ENCODE peak calls at places on chromosomes 7 and 10, in seven cellular contexts. M, S, Z, O, U, R and W are unnamed samples.

GRCh38 chr10:12800302-12800701 is 201.2 kb downstream of the CCDC3 start:
- DNase-seq in M (no peak), S (no peak), Z (no peak), O (no peak), U (no peak), R (no peak), W (no peak)

GRCh38 chr7:130899071-130899451 is 165.1 kb upstream of the KLF14 start:
- DNase-seq in M (no peak), S (no peak), Z (no peak), O (no peak), U (no peak), R (no peak), W (no peak)

GRCh38 chr10:49446031-49446430 is 50.1 kb upstream of the DRGX start:
- DNase-seq in M (no peak), S (no peak), Z (no peak), O (peak), U (no peak), R (no peak), W (no peak)

GRCh38 chr7:42128703-42129102 is 108.3 kb downstream of the GLI3 start:
- DNase-seq in M (no peak), S (peak), Z (no peak), O (peak), U (no peak), R (no peak), W (no peak)

GRCh38 chr7:24365606-24366005 is 81.6 kb downstream of the NPY start:
- DNase-seq in M (no peak), S (no peak), Z (no peak), O (no peak), U (no peak), R (no peak), W (no peak)

GRCh38 chr10:70331486-70332268 is 47.9 kb upstream of the NPFFR1 start:
- DNase-seq in M (peak), S (no peak), Z (no peak), O (peak), U (no peak), R (peak), W (peak)

GRCh38 chr10:111967547-111967946 is 216.0 kb downstream of the GPAM start:
- DNase-seq in M (no peak), S (no peak), Z (no peak), O (no peak), U (no peak), R (no peak), W (no peak)

GRCh38 chr10:11303671-11304170 is 286.0 kb downstream of the CELF2 start:
- DNase-seq in M (no peak), S (no peak), Z (no peak), O (no peak), U (no peak), R (no peak), W (no peak)

GRCh38 chr10:108957681-108958080 is 965.6 kb downstream of the XPNPEP1 start:
- DNase-seq in M (no peak), S (no peak), Z (no peak), O (no peak), U (no peak), R (no peak), W (no peak)

GRCh38 chr7:18961997-18962396 is 155.4 kb downstream of the TWIST1 start:
- DNase-seq in M (no peak), S (no peak), Z (no peak), O (peak), U (no peak), R (no peak), W (no peak)

GRCh38 chr7:139075031-139075652 is 34.4 kb downstream of the ZC3HAV1 start:
- DNase-seq in M (peak), S (peak), Z (no peak), O (peak), U (no peak), R (peak), W (peak)

GRCh38 chr7:121076350-121077164 is 88.0 kb downstream of the CPED1 start:
- DNase-seq in M (no peak), S (no peak), Z (no peak), O (peak), U (no peak), R (no peak), W (peak)

GRCh38 chr10:22436526-22436892 is 91.2 kb downstream of the SPAG6 start:
- DNase-seq in M (no peak), S (no peak), Z (peak), O (no peak), U (peak), R (no peak), W (no peak)

GRCh38 chr10:114068054-114068707 is 24.5 kb downstream of the ADRB1 start:
- DNase-seq in M (no peak), S (no peak), Z (no peak), O (no peak), U (no peak), R (no peak), W (no peak)

GRCh38 chr7:231030-231857 is 38.9 kb downstream of the FAM20C start:
- DNase-seq in M (no peak), S (no peak), Z (no peak), O (no peak), U (no peak), R (no peak), W (no peak)

GRCh38 chr10:61682323-61682722 is 19.6 kb downstream of the CABCOCO1 start:
- DNase-seq in M (no peak), S (no peak), Z (no peak), O (peak), U (no peak), R (no peak), W (no peak)

GRCh38 chr7:20491286-20491685 is 124.2 kb upstream of the ABCB5 start:
- DNase-seq in M (no peak), S (no peak), Z (no peak), O (no peak), U (no peak), R (no peak), W (no peak)

GRCh38 chr7:151819826-151820225 is 57.1 kb downstream of the PRKAG2 start:
- DNase-seq in M (no peak), S (no peak), Z (no peak), O (no peak), U (no peak), R (no peak), W (no peak)

GRCh38 chr7:39199951-39200350 is 222.2 kb downstream of the POU6F2 start:
- DNase-seq in M (no peak), S (no peak), Z (no peak), O (no peak), U (no peak), R (no peak), W (no peak)

GRCh38 chr10:87054373-87055295 is 34.5 kb downstream of the FAM25A start:
- DNase-seq in M (no peak), S (no peak), Z (no peak), O (peak), U (no peak), R (no peak), W (no peak)

GRCh38 chr7:39674391-39674790 is 51.0 kb downstream of the RALA start:
- DNase-seq in M (no peak), S (no peak), Z (no peak), O (no peak), U (no peak), R (no peak), W (no peak)

GRCh38 chr10:62761115-62761514 is 43.4 kb upstream of the ADO start:
- DNase-seq in M (no peak), S (no peak), Z (no peak), O (no peak), U (no peak), R (no peak), W (no peak)

GRCh38 chr7:88480901-88481300 is 174.2 kb upstream of the STEAP4 start:
- DNase-seq in M (no peak), S (no peak), Z (no peak), O (peak), U (no peak), R (no peak), W (peak)